ENCODE peak calls at places on chromosomes 11 and 22, in six cellular contexts. H, Q, N, I, P and T are unnamed samples.

GRCh38 chr11:116871248-116871647 is 33.8 kb upstream of the APOA1 start:
- DNase-seq in Q (no peak), P (no peak), H (no peak), I (no peak), N (no peak), T (no peak)

GRCh38 chr11:33636104-33636503 is 64.5 kb downstream of the C11orf91 start:
- DNase-seq in P (no peak), N (no peak), Q (no peak), H (no peak), I (no peak), T (no peak)

GRCh38 chr22:48845356-48845936 is 982.2 kb downstream of the BRD1 start:
- DNase-seq in N (no peak), H (no peak), Q (no peak), I (no peak), P (no peak), T (no peak)

GRCh38 chr11:46337626-46338345 is 9.5 kb upstream of the DGKZ start:
- DNase-seq in N (no peak), H (no peak), P (no peak), Q (no peak), I (no peak), T (no peak)

GRCh38 chr11:46920709-46921108 is 2.4 kb upstream of the LRP4 start:
- DNase-seq in P (peak; percentile 61), Q (no peak), I (no peak), N (no peak), H (peak; percentile 40), T (no peak)

GRCh38 chr22:31055322-31056159 is 25.6 kb upstream of the SMTN start:
- DNase-seq in P (peak; percentile 76), N (no peak), I (peak; percentile 76), Q (no peak), H (peak; percentile 49), T (peak; percentile 90)

GRCh38 chr11:126567419-126567818 is 211.9 kb downstream of the ST3GAL4 start:
- DNase-seq in P (no peak), H (no peak), Q (no peak), I (no peak), N (no peak), T (no peak)

GRCh38 chr11:1916986-1917522 is 2.4 kb upstream of the TNNT3 start:
- DNase-seq in H (no peak), Q (no peak), I (no peak), P (no peak), N (peak; percentile 56), T (no peak)

GRCh38 chr11:12117200-12117995 is 7.0 kb downstream of the MICAL2 start:
- DNase-seq in H (no peak), I (no peak), Q (no peak), N (no peak), P (no peak), T (no peak)

GRCh38 chr22:36232715-36233401 is 6.5 kb downstream of the APOL2 start:
- DNase-seq in P (no peak), Q (no peak), I (no peak), N (no peak), H (no peak), T (no peak)

GRCh38 chr11:80700386-80700785 is 1259.6 kb upstream of the TENM4 start:
- DNase-seq in Q (no peak), N (no peak), P (no peak), I (no peak), H (no peak), T (no peak)

GRCh38 chr22:38046070-38046748 is 11.0 kb upstream of the PICK1 start:
- DNase-seq in N (no peak), H (no peak), P (no peak), Q (no peak), I (no peak), T (no peak)

GRCh38 chr11:132977241-132977640 is 555.1 kb downstream of the OPCML start:
- DNase-seq in P (no peak), N (no peak), H (no peak), Q (no peak), I (no peak), T (no peak)

GRCh38 chr22:34334893-34335292 is 414.6 kb upstream of the LARGE1 start:
- DNase-seq in H (no peak), N (no peak), I (no peak), P (no peak), Q (no peak), T (no peak)

GRCh38 chr11:17645190-17645970 is 74.0 kb upstream of the MYOD1 start:
- DNase-seq in Q (no peak), H (no peak), N (peak; percentile 15), I (no peak), P (no peak), T (no peak)

GRCh38 chr11:75499423-75500305 is 26.1 kb downstream of the GDPD5 start:
- DNase-seq in H (no peak), I (no peak), Q (no peak), P (peak; percentile 81), N (no peak), T (no peak)

GRCh38 chr11:95684701-95685100 is 104.9 kb downstream of the FAM76B start:
- DNase-seq in Q (no peak), N (no peak), P (no peak), H (no peak), I (no peak), T (no peak)